ENCODE peak calls at places on chromosomes 11 and 22, in nine cellular contexts. G is body of pancreas, X is transverse colon, J is uterus, E is spleen, W is GM23338, P is adrenal gland, S is left lung, R is AG04450. T is an unnamed sample.

GRCh38 chr11:43493431-43493830 is 134.7 kb downstream of the TTC17 start:
- DNase-seq in P (no peak), G (no peak), X (no peak), S (no peak), E (no peak), W (peak; percentile 27), J (no peak), R (no peak), T (no peak)

GRCh38 chr11:26088391-26088790 is 243.5 kb upstream of the ANO3 start:
- DNase-seq in E (no peak), W (no peak), S (no peak), J (no peak), P (no peak), G (no peak), X (no peak), R (no peak), T (peak; percentile 31)

GRCh38 chr11:6931146-6931713 is 5.0 kb downstream of the ZNF215 start:
- DNase-seq in E (no peak), X (no peak), G (no peak), R (no peak), P (no peak), S (no peak), J (no peak), W (no peak), T (peak; percentile 36)

GRCh38 chr11:110219011-110219785 is 77.2 kb downstream of the RDX start:
- DNase-seq in S (no peak), J (no peak), X (no peak), E (no peak), R (no peak), P (no peak), G (no peak), W (no peak), T (peak; percentile 27)

GRCh38 chr11:46472662-46472994 is 81.1 kb upstream of the CHRM4 start:
- DNase-seq in X (peak; percentile 57), G (peak; percentile 43), W (no peak), R (no peak), P (peak; percentile 81), E (no peak), S (no peak), J (no peak), T (no peak)

GRCh38 chr11:2378527-2379210 is 1.6 kb downstream of the CD81 start:
- DNase-seq in E (peak; percentile 82), W (no peak), X (no peak), J (peak; percentile 58), S (peak; percentile 77), R (peak; percentile 42), G (no peak), P (no peak), T (peak; percentile 63)

GRCh38 chr11:44855138-44855849 is 95.4 kb downstream of the TP53I11 start:
- DNase-seq in G (no peak), W (no peak), J (no peak), R (no peak), X (no peak), E (no peak), S (no peak), P (no peak), T (no peak)

GRCh38 chr11:7869467-7869866 is 61.6 kb downstream of the OR10A6 start:
- DNase-seq in G (no peak), R (no peak), S (no peak), E (no peak), W (no peak), X (no peak), J (no peak), P (no peak), T (peak; percentile 54)

GRCh38 chr11:69049490-69049867 is 747 bp downstream of the TPCN2 start:
- DNase-seq in J (no peak), E (no peak), G (no peak), P (no peak), S (peak; percentile 81), W (no peak), X (no peak), R (no peak), T (no peak)

GRCh38 chr22:44211256-44211945 is 30.7 kb downstream of the PARVG start:
- DNase-seq in X (peak; percentile 14), S (no peak), W (no peak), E (no peak), J (no peak), P (peak; percentile 9), R (no peak), G (no peak), T (peak; percentile 20)

GRCh38 chr22:23533328-23533762 is 46.7 kb downstream of the IGLL1 start:
- DNase-seq in G (no peak), X (no peak), J (no peak), P (no peak), E (peak; percentile 74), S (peak; percentile 78), W (peak; percentile 91), R (no peak), T (no peak)

GRCh38 chr22:34972498-34972897 is 93.5 kb upstream of the ISX start:
- DNase-seq in E (no peak), G (no peak), P (no peak), X (no peak), R (no peak), S (no peak), W (peak; percentile 50), J (no peak), T (no peak)

DNA sequence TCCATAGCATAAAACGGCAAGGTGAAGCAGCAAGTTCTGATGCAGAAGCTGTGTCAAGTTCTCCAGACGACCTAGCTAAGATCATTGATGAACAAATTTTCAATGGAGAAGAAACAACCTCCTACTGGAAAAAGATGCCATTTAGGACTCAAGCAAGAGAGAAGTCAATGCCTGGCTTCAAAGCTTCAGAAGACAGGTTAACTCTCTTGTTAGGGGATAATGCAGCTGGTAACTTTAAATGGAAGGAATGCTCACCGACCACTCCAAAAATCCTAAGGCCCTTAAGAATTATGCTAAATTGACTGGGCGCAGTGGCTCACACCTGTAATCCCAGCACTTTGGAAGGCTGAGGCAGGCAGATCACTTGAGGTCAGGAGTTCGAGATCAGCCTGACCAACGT is 31.3 kb downstream of the CLTCL1 start:
- DNase-seq in J (no peak), P (no peak), S (no peak), X (no peak), W (no peak), E (no peak), G (no peak), R (no peak), T (no peak)
- H3K4me3 ChIP-seq in J (no peak overlapping the region), P (no peak overlapping the region), S (no peak overlapping the region), X (no peak overlapping the region), W (no peak overlapping the region), E (no peak overlapping the region), G (no peak overlapping the region), R (no peak overlapping the region), T (no peak overlapping the region)

DNA sequence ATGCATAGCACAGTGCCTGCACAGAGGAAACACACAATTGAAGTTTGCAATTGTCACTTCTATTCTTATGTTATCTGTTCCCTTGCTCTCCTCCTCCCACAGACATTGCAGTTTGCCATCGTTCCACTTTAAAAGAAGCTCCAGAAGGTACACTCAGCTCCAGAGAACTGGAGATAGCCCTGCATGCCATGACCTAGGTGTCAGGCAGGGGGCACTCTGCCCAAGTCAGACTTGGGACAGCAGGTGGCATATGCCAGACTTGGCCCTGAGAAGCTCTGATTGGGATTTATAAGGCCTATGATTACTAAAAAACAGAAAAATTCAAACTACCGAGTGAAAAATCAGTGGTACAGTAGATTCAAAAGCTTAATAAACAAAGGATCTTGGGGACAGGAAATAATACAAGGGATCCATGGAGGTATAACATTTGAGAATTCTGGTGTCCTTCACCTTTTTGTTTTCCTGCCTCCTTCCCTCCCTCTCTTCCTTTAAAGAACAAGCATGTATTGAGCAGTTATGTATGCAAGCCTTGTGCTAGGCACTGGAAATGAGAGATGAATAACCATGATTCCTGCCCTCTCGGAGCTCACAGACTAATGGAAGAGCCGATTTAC is 40.0 kb downstream of the TENM4 start:
- DNase-seq in W (peak; percentile 74), S (no peak), E (no peak), R (no peak), G (no peak), P (peak; percentile 74), X (peak; percentile 44), J (no peak), T (peak; percentile 39)
- TF ChIP-seq CTCF in W (peak; percentile 89), S (peak; percentile 49), E (no peak), R (peak; percentile 65), G (peak; percentile 7), P (peak; percentile 80), X (peak; percentile 63), J (no peak), T (peak; percentile 79)

DNA sequence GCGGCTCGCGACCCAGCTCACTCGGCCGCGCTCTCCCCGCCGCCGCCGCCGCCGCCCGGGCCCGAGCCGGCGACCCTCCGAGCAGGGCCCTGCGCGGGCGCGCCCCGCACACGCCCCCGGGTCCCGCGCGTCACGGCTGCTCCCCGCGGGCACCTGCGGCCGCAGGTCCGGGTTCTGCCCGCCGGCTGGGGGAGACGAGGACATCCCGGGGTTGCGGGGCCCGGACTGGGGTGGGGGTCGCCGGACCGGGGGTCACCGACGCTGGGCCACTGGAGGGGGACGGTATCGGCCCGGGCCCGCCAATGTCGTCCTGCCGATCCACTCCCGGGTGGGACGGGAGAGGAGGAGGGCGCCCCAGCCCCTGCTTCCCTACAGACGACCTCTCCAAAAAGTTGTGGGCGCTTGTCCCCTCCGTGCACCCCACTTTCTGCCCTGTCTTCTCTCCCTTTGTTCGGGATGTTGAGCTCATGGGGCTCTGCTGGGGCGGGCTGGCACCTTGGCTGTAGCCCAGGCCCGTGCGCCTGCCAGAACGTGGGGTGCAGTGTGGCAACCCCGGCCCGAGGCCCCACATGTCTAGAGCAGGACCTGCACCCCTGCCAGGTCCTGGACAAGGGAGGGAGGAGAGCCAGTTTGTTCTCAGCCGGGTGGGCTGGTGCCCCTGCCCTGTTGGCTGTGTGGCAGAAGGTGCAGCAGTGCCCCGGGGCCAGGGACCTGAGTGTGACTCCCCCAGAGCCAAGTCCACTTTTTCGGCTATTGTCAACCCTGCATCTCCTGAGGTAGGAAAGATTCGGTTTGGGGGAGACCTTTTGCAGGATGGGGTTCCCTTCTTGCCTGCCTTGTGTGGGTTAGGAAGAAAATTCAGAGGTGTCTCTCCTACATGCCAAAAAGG is 40.2 kb upstream of the CELSR1 start:
- DNase-seq in S (peak; percentile 84), E (peak; percentile 86), G (peak; percentile 40), X (peak; percentile 41), R (no peak), J (no peak), P (no peak), W (no peak), T (no peak)
- H3K4me3 ChIP-seq in S (peak overlapping the region; percentile 66), E (peak overlapping the region; percentile 63), G (peak overlapping the region; percentile 42), X (peak overlapping the region; percentile 80), R (peak overlapping the region; percentile 67), J (peak overlapping the region; percentile 53), P (peak overlapping the region; percentile 88), W (peak overlapping the region; percentile 67), T (peak overlapping the region; percentile 81)

GRCh38 chr11:3959918-3960295 is 104.4 kb downstream of the STIM1 start:
- DNase-seq in X (no peak), P (no peak), S (no peak), R (no peak), E (no peak), J (no peak), G (no peak), W (no peak), T (peak; percentile 51)

GRCh38 chr11:3956748-3957147 is 101.3 kb downstream of the STIM1 start:
- DNase-seq in R (no peak), E (no peak), X (no peak), J (no peak), W (no peak), P (no peak), G (no peak), S (no peak), T (no peak)

GRCh38 chr11:3957437-3957836 is 102.0 kb downstream of the STIM1 start:
- DNase-seq in W (no peak), J (no peak), E (no peak), G (no peak), R (no peak), X (no peak), S (no peak), P (no peak), T (no peak)

GRCh38 chr11:3958301-3958700 is 102.8 kb downstream of the STIM1 start:
- DNase-seq in P (no peak), E (no peak), J (no peak), X (no peak), G (no peak), S (no peak), R (no peak), W (no peak), T (no peak)

GRCh38 chr11:3959015-3959917 is 103.8 kb downstream of the STIM1 start:
- DNase-seq in E (no peak), G (no peak), X (no peak), P (no peak), S (no peak), J (no peak), R (no peak), W (peak; percentile 76), T (peak; percentile 70)
- TF ChIP-seq CTCF in E (no peak), G (no peak), X (peak; percentile 16), P (no peak), S (no peak), J (no peak), R (peak; percentile 26), W (peak; percentile 54), T (peak; percentile 29)